ENCODE peak calls at places on chromosome 1, in seven cellular contexts. T is HCT116, F is HepG2, X is heart left ventricle, W is gastrocnemius medialis, N is A549, B is upper lobe of left lung. A is an unnamed sample.

GRCh38 chr1:213266983-213267772 is 216.1 kb downstream of the RPS6KC1 start:
- ATAC-seq in T (no peak), F (no peak), X (no peak), W (no peak), N (no peak), B (no peak), A (no peak)

GRCh38 chr1:246617768-246618167 is 51.5 kb downstream of the CNST start:
- ATAC-seq in T (no peak), F (no peak), X (peak; percentile 85), W (peak; percentile 98), N (no peak), B (no peak), A (peak; percentile 93)

GRCh38 chr1:5632226-5632625 is 360.0 kb downstream of the NPHP4 start:
- ATAC-seq in T (peak; percentile 40), F (no peak), X (no peak), W (no peak), N (no peak), B (no peak), A (no peak)

GRCh38 chr1:228891134-228892034 is 156.1 kb downstream of the RHOU start:
- ATAC-seq in T (no peak), F (no peak), X (no peak), W (no peak), N (peak; percentile 38), B (no peak), A (no peak)

GRCh38 chr1:201988593-201988992 is 6.1 kb downstream of the RNPEP start:
- ATAC-seq in T (no peak), F (no peak), X (no peak), W (no peak), N (no peak), B (peak; percentile 82), A (no peak)

GRCh38 chr1:55931272-55931940 is 648.0 kb downstream of the PLPP3 start:
- ATAC-seq in T (no peak), F (no peak), X (peak; percentile 18), W (no peak), N (no peak), B (peak; percentile 61), A (no peak)

GRCh38 chr1:23727362-23727811 is 15.9 kb upstream of the ELOA start:
- ATAC-seq in T (no peak), F (peak; percentile 89), X (peak; percentile 92), W (peak; percentile 62), N (peak; percentile 75), B (peak; percentile 95), A (peak; percentile 97)

GRCh38 chr1:56326056-56326455 is 253.3 kb downstream of the PLPP3 start:
- ATAC-seq in T (no peak), F (no peak), X (no peak), W (no peak), N (no peak), B (no peak), A (no peak)

GRCh38 chr1:18830596-18830995 is 28.9 kb downstream of the TAS1R2 start:
- ATAC-seq in T (no peak), F (no peak), X (no peak), W (no peak), N (no peak), B (no peak), A (no peak)

GRCh38 chr1:227733309-227733705 is 1.8 kb downstream of the JMJD4 start:
- ATAC-seq in T (no peak), F (no peak), X (no peak), W (no peak), N (no peak), B (no peak), A (no peak)

GRCh38 chr1:227732586-227733308 is 2.4 kb downstream of the JMJD4 start:
- ATAC-seq in T (no peak), F (no peak), X (no peak), W (no peak), N (no peak), B (no peak), A (no peak)

GRCh38 chr1:227731241-227731677 is 3.8 kb downstream of the JMJD4 start:
- ATAC-seq in T (no peak), F (no peak), X (no peak), W (no peak), N (no peak), B (no peak), A (no peak)

GRCh38 chr1:227730630-227731151 is 4.4 kb downstream of the JMJD4 start:
- ATAC-seq in T (no peak), F (peak; percentile 2), X (no peak), W (no peak), N (no peak), B (no peak), A (no peak)

DNA sequence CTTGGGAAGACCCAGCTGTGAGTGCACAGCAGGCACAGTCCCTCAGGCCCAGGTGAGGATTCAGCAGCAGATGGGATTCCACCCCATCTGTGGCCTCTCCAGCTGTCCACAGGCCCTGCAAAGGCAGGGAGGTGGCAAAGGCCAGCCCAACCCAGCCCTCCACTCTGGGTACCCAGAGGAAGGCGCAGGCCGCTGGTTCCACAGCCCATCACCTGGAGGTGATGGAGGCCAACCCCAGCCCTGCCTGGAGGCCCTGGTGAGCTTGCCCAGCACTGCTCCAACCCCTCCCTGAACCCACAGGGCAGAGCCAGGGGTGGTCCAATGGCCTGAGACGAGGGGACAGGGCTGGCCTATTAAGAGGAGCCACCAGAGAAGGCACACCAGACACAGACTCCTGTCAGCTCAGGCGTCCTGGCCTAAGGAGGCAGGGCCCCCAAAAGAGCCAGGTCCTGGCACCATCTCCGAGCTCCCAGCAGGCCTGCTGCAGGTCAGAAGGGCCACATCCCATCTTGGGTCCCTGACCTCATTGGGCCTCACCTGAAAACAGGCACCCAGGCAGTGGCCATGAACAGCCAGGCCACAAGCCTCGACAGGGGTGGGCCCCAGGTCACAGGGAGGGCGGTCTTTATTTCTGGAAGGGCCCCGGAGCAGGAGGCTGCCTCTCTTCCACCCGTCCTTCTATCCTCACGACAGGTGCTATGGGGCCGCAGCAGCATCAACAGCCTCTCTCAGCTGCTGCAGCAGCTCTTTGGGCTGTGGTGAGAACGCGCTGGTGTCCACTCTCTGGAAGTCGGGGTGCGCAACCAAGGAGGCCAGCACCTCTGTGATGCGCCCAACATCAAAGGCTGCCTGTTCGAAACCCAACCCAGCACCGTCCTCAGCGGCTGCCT is 3.2 kb downstream of the JMJD4 start:
- ATAC-seq in T (no peak), F (no peak), X (no peak), W (no peak), N (no peak), B (no peak), A (no peak)
- TF ChIP-seq POLR2A in T (no peak), F (no peak), X (no peak), W (no peak), N (no peak), B (no peak), A (no peak)

GRCh38 chr1:185969524-185969991 is 235.4 kb downstream of the HMCN1 start:
- ATAC-seq in T (no peak), F (no peak), X (peak; percentile 44), W (no peak), N (no peak), B (no peak), A (peak; percentile 63)

GRCh38 chr1:185964946-185965345 is 230.8 kb downstream of the HMCN1 start:
- ATAC-seq in T (no peak), F (no peak), X (no peak), W (no peak), N (no peak), B (no peak), A (no peak)

GRCh38 chr1:185969028-185969427 is 234.8 kb downstream of the HMCN1 start:
- ATAC-seq in T (no peak), F (no peak), X (no peak), W (no peak), N (no peak), B (peak; percentile 60), A (no peak)

GRCh38 chr1:185965870-185966269 is 231.7 kb downstream of the HMCN1 start:
- ATAC-seq in T (no peak), F (no peak), X (no peak), W (no peak), N (no peak), B (peak; percentile 60), A (no peak)

GRCh38 chr1:185966487-185966886 is 232.3 kb downstream of the HMCN1 start:
- ATAC-seq in T (no peak), F (no peak), X (no peak), W (no peak), N (no peak), B (peak; percentile 62), A (peak; percentile 19)
- H3K4me1 ChIP-seq in T (no peaks in the 10 kb centered on the region), F (no peaks in the 10 kb centered on the region), X (peaks cover 51% of the 10 kb centered on the region), W (peaks cover 5% of the 10 kb centered on the region), N (no peaks in the 10 kb centered on the region), B (peaks cover 5% of the 10 kb centered on the region), A (peaks cover 11% of the 10 kb centered on the region)

GRCh38 chr1:32810358-32810757 is 6.8 kb downstream of the YARS1 start:
- ATAC-seq in T (no peak), F (no peak), X (no peak), W (no peak), N (no peak), B (no peak), A (no peak)

GRCh38 chr1:32808580-32808979 is 8.6 kb downstream of the YARS1 start:
- ATAC-seq in T (no peak), F (no peak), X (no peak), W (no peak), N (no peak), B (no peak), A (no peak)

GRCh38 chr1:32806315-32806714 is 10.8 kb downstream of the YARS1 start:
- ATAC-seq in T (no peak), F (no peak), X (peak; percentile 43), W (no peak), N (no peak), B (peak; percentile 41), A (no peak)

GRCh38 chr1:32811265-32811664 is 5.9 kb downstream of the YARS1 start:
- ATAC-seq in T (no peak), F (no peak), X (no peak), W (no peak), N (no peak), B (no peak), A (no peak)

DNA sequence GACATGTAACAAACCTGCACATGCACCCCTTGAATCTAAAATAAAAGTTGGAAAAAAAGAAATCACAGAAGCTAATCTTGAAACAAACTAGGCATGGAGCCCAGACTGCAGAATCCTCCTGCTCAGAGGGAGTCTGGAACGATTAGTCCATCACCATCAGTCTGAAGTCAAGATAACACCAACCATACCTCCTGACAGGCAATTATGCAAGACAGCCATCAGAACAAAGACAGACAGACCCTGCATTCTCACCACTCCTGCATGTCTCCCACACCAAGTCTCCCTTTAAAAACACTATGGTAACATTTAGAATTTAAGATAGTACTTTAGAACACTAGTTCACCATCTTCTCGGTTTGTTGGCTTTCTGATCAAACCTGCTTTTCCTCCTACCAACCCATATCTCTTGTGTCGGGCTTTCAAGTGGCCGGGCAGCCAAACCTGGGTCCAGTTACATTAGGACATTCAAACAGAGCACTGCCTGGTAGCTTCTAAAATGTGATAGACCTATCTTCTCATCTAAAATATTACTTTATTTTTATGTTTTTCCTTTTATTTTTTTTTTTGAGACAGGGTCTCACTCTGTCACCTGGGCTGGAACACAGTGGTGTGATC is 10.1 kb downstream of the YARS1 start:
- ATAC-seq in T (no peak), F (no peak), X (peak; percentile 83), W (no peak), N (no peak), B (no peak), A (no peak)
- TF ChIP-seq POLR2A in T (no peak), F (no peak), X (no peak), W (no peak), N (no peak), B (no peak), A (no peak)

GRCh38 chr1:100440075-100440809 is 87.9 kb downstream of the CDC14A start:
- ATAC-seq in T (no peak), F (no peak), X (peak; percentile 79), W (no peak), N (no peak), B (no peak), A (no peak)
- H3K4me1 ChIP-seq in T (no peaks in the 10 kb centered on the region), F (no peaks in the 10 kb centered on the region), X (peaks cover 9% of the 10 kb centered on the region), W (peaks cover 49% of the 10 kb centered on the region), N (no peaks in the 10 kb centered on the region), B (peaks cover 31% of the 10 kb centered on the region), A (no peaks in the 10 kb centered on the region)